ENCODE peak calls at places on chromosomes 16 and 17, in six cellular contexts. S is coronary artery; P is anterior cingulate cortex; H is stimulated activated naive CD8-positive, alpha-beta T cell treated with anti-CD3 and anti-CD28 coated beads, Interleukin-15, Interleukin-2, amounts not matched to agents 100 U/mL and 50 U/mL, for 24 hours; K is stomach; R is tibial artery. A is an unnamed sample.

GRCh38 chr16:70161350-70161749 is 12.2 kb upstream of the CLEC18C start:
- DNase-seq in S (peak; percentile 35), P (no peak), H (no peak), K (no peak), R (no peak), A (no peak)

GRCh38 chr16:81505011-81505660 is 60.5 kb downstream of the CMIP start:
- DNase-seq in S (no peak), P (no peak), H (no peak), K (no peak), R (no peak), A (peak; percentile 48)

GRCh38 chr16:78952630-78953029 is 647.9 kb downstream of the MAF start:
- DNase-seq in S (no peak), P (no peak), H (no peak), K (no peak), R (no peak), A (no peak)

GRCh38 chr16:48948911-48949310 is 332.7 kb downstream of the CBLN1 start:
- DNase-seq in S (no peak), P (no peak), H (no peak), K (no peak), R (no peak), A (no peak)

GRCh38 chr16:89593841-89594240 is 18.3 kb downstream of the CPNE7 start:
- DNase-seq in S (no peak), P (no peak), H (peak; percentile 9), K (no peak), R (no peak), A (no peak)

GRCh38 chr17:82098939-82099765 is 1.1 kb upstream of the FASN start:
- DNase-seq in S (no peak), P (no peak), H (no peak), K (no peak), R (no peak), A (peak; percentile 44)

GRCh38 chr16:56849690-56850680 is 15.0 kb upstream of the SLC12A3 start:
- DNase-seq in S (no peak), P (no peak), H (no peak), K (no peak), R (no peak), A (no peak)

GRCh38 chr17:6137716-6138502 is 67.7 kb downstream of the WSCD1 start:
- DNase-seq in S (peak; percentile 29), P (no peak), H (no peak), K (no peak), R (no peak), A (no peak)

GRCh38 chr17:69853533-69854262 is 221.3 kb upstream of the KCNJ16 start:
- DNase-seq in S (no peak), P (no peak), H (no peak), K (no peak), R (no peak), A (no peak)

GRCh38 chr16:13931845-13932244 is 11.9 kb downstream of the ERCC4 start:
- DNase-seq in S (no peak), P (no peak), H (no peak), K (no peak), R (no peak), A (no peak)

GRCh38 chr16:21649196-21649595 is 3.2 kb downstream of the IGSF6 start:
- DNase-seq in S (no peak), P (no peak), H (no peak), K (no peak), R (no peak), A (no peak)

GRCh38 chr17:53472586-53472985 is 350.1 kb upstream of the KIF2B start:
- DNase-seq in S (no peak), P (no peak), H (no peak), K (no peak), R (no peak), A (no peak)

GRCh38 chr17:2197271-2197670 is 106.3 kb downstream of the SMG6 start:
- DNase-seq in S (no peak), P (no peak), H (no peak), K (no peak), R (no peak), A (no peak)

GRCh38 chr16:67393790-67394270 is 532 bp upstream of the TPPP3 start:
- DNase-seq in S (no peak), P (no peak), H (no peak), K (no peak), R (no peak), A (no peak)